ENCODE peak calls at places on chromosome 16, in seven cellular contexts. One of them, this sample, is unnamed. For H3K4me1 and H3K36me3, the result is how much of the 10 kb centered on the place peaks cover.

GRCh38 chr16:53080345-53081031 is 25.7 kb downstream of the CHD9 start:
- DNase-seq in osteoblast: peak
- DNase-seq in lower lobe of right lung: no peak
- DNase-seq in CD4-positive, CD25-positive, alpha-beta regulatory T cell: no peak
- DNase-seq in stomach: no peak
- DNase-seq in body of pancreas: peak
- DNase-seq in naive thymus-derived CD4-positive, alpha-beta T cell: no peak
- DNase-seq in this sample: peak

GRCh38 chr16:30091474-30092372 is at the start of gene TBX6:
- DNase-seq in osteoblast: peak
- DNase-seq in lower lobe of right lung: peak
- DNase-seq in CD4-positive, CD25-positive, alpha-beta regulatory T cell: peak
- DNase-seq in stomach: peak
- DNase-seq in body of pancreas: peak
- DNase-seq in naive thymus-derived CD4-positive, alpha-beta T cell: peak
- DNase-seq in this sample: peak

GRCh38 chr16:56643080-56643778 is 4.8 kb downstream of the MT1A start:
- DNase-seq in osteoblast: peak
- DNase-seq in lower lobe of right lung: peak
- DNase-seq in CD4-positive, CD25-positive, alpha-beta regulatory T cell: peak
- DNase-seq in stomach: peak
- DNase-seq in body of pancreas: peak
- DNase-seq in naive thymus-derived CD4-positive, alpha-beta T cell: peak
- DNase-seq in this sample: peak

GRCh38 chr16:81956213-81956948 is 54.9 kb downstream of the SDR42E1 start:
- DNase-seq in osteoblast: no peak
- DNase-seq in lower lobe of right lung: peak
- DNase-seq in CD4-positive, CD25-positive, alpha-beta regulatory T cell: no peak
- DNase-seq in stomach: no peak
- DNase-seq in body of pancreas: no peak
- DNase-seq in naive thymus-derived CD4-positive, alpha-beta T cell: no peak
- DNase-seq in this sample: no peak

GRCh38 chr16:57042157-57043111 is 49.9 kb upstream of the CPNE2 start:
- DNase-seq in osteoblast: peak
- DNase-seq in lower lobe of right lung: no peak
- DNase-seq in CD4-positive, CD25-positive, alpha-beta regulatory T cell: peak
- DNase-seq in stomach: no peak
- DNase-seq in body of pancreas: no peak
- DNase-seq in naive thymus-derived CD4-positive, alpha-beta T cell: no peak
- DNase-seq in this sample: no peak

GRCh38 chr16:72278301-72278700 is 106.3 kb upstream of the PMFBP1 start:
- DNase-seq in osteoblast: no peak
- DNase-seq in lower lobe of right lung: no peak
- DNase-seq in CD4-positive, CD25-positive, alpha-beta regulatory T cell: no peak
- DNase-seq in stomach: no peak
- DNase-seq in body of pancreas: no peak
- DNase-seq in naive thymus-derived CD4-positive, alpha-beta T cell: no peak
- DNase-seq in this sample: no peak

GRCh38 chr16:23081675-23082119 is 67.6 kb downstream of the USP31 start:
- DNase-seq in osteoblast: no peak
- DNase-seq in lower lobe of right lung: no peak
- DNase-seq in CD4-positive, CD25-positive, alpha-beta regulatory T cell: no peak
- DNase-seq in stomach: no peak
- DNase-seq in body of pancreas: no peak
- DNase-seq in naive thymus-derived CD4-positive, alpha-beta T cell: no peak
- DNase-seq in this sample: no peak

GRCh38 chr16:57600048-57600835 is 28.2 kb upstream of the ADGRG1 start:
- DNase-seq in osteoblast: peak
- DNase-seq in lower lobe of right lung: peak
- DNase-seq in CD4-positive, CD25-positive, alpha-beta regulatory T cell: peak
- DNase-seq in stomach: peak
- DNase-seq in body of pancreas: peak
- DNase-seq in naive thymus-derived CD4-positive, alpha-beta T cell: no peak
- DNase-seq in this sample: peak

GRCh38 chr16:49645263-49645662 is 210.6 kb downstream of the ZNF423 start:
- DNase-seq in osteoblast: no peak
- DNase-seq in lower lobe of right lung: no peak
- DNase-seq in CD4-positive, CD25-positive, alpha-beta regulatory T cell: no peak
- DNase-seq in stomach: no peak
- DNase-seq in body of pancreas: no peak
- DNase-seq in naive thymus-derived CD4-positive, alpha-beta T cell: no peak
- DNase-seq in this sample: no peak

GRCh38 chr16:57753448-57754353 is 18.1 kb downstream of the KATNB1 start:
- DNase-seq in osteoblast: peak
- DNase-seq in lower lobe of right lung: peak
- DNase-seq in CD4-positive, CD25-positive, alpha-beta regulatory T cell: no peak
- DNase-seq in stomach: no peak
- DNase-seq in body of pancreas: no peak
- DNase-seq in naive thymus-derived CD4-positive, alpha-beta T cell: no peak
- DNase-seq in this sample: peak

GRCh38 chr16:56593573-56594291 is 4.4 kb downstream of the MT3 start:
- DNase-seq in osteoblast: no peak
- DNase-seq in lower lobe of right lung: no peak
- DNase-seq in CD4-positive, CD25-positive, alpha-beta regulatory T cell: no peak
- DNase-seq in stomach: no peak
- DNase-seq in body of pancreas: no peak
- DNase-seq in naive thymus-derived CD4-positive, alpha-beta T cell: no peak
- DNase-seq in this sample: no peak

GRCh38 chr16:51877686-51878085 is 669.3 kb downstream of the TOX3 start:
- DNase-seq in osteoblast: no peak
- DNase-seq in lower lobe of right lung: no peak
- DNase-seq in CD4-positive, CD25-positive, alpha-beta regulatory T cell: no peak
- DNase-seq in stomach: no peak
- DNase-seq in body of pancreas: no peak
- DNase-seq in naive thymus-derived CD4-positive, alpha-beta T cell: no peak
- DNase-seq in this sample: no peak

GRCh38 chr16:17509194-17509593 is 38.4 kb upstream of the XYLT1 start:
- DNase-seq in osteoblast: peak
- DNase-seq in lower lobe of right lung: no peak
- DNase-seq in CD4-positive, CD25-positive, alpha-beta regulatory T cell: no peak
- DNase-seq in stomach: no peak
- DNase-seq in body of pancreas: no peak
- DNase-seq in naive thymus-derived CD4-positive, alpha-beta T cell: no peak
- DNase-seq in this sample: no peak

GRCh38 chr16:11327277-11328171 is 17.7 kb upstream of the RMI2 start:
- DNase-seq in osteoblast: no peak
- DNase-seq in lower lobe of right lung: no peak
- DNase-seq in CD4-positive, CD25-positive, alpha-beta regulatory T cell: peak
- DNase-seq in stomach: no peak
- DNase-seq in body of pancreas: no peak
- DNase-seq in naive thymus-derived CD4-positive, alpha-beta T cell: no peak
- DNase-seq in this sample: no peak

GRCh38 chr16:65005696-65006095 is 116.2 kb downstream of the CDH11 start:
- DNase-seq in osteoblast: no peak
- DNase-seq in lower lobe of right lung: no peak
- DNase-seq in CD4-positive, CD25-positive, alpha-beta regulatory T cell: no peak
- DNase-seq in stomach: no peak
- DNase-seq in body of pancreas: no peak
- DNase-seq in naive thymus-derived CD4-positive, alpha-beta T cell: no peak
- DNase-seq in this sample: no peak

GRCh38 chr16:81786868-81787267 is 7.8 kb downstream of the PLCG2 start:
- DNase-seq in osteoblast: no peak
- DNase-seq in lower lobe of right lung: no peak
- DNase-seq in CD4-positive, CD25-positive, alpha-beta regulatory T cell: no peak
- DNase-seq in stomach: no peak
- DNase-seq in body of pancreas: no peak
- DNase-seq in naive thymus-derived CD4-positive, alpha-beta T cell: no peak
- DNase-seq in this sample: no peak

GRCh38 chr16:81564368-81565060 is 119.9 kb downstream of the CMIP start:
- DNase-seq in osteoblast: peak
- DNase-seq in lower lobe of right lung: no peak
- DNase-seq in CD4-positive, CD25-positive, alpha-beta regulatory T cell: no peak
- DNase-seq in stomach: no peak
- DNase-seq in body of pancreas: no peak
- DNase-seq in naive thymus-derived CD4-positive, alpha-beta T cell: no peak
- DNase-seq in this sample: no peak

GRCh38 chr16:24717411-24717810 is 12.0 kb upstream of the TNRC6A start:
- DNase-seq in osteoblast: no peak
- DNase-seq in lower lobe of right lung: no peak
- DNase-seq in CD4-positive, CD25-positive, alpha-beta regulatory T cell: no peak
- DNase-seq in stomach: no peak
- DNase-seq in body of pancreas: no peak
- DNase-seq in naive thymus-derived CD4-positive, alpha-beta T cell: no peak
- DNase-seq in this sample: no peak

DNA sequence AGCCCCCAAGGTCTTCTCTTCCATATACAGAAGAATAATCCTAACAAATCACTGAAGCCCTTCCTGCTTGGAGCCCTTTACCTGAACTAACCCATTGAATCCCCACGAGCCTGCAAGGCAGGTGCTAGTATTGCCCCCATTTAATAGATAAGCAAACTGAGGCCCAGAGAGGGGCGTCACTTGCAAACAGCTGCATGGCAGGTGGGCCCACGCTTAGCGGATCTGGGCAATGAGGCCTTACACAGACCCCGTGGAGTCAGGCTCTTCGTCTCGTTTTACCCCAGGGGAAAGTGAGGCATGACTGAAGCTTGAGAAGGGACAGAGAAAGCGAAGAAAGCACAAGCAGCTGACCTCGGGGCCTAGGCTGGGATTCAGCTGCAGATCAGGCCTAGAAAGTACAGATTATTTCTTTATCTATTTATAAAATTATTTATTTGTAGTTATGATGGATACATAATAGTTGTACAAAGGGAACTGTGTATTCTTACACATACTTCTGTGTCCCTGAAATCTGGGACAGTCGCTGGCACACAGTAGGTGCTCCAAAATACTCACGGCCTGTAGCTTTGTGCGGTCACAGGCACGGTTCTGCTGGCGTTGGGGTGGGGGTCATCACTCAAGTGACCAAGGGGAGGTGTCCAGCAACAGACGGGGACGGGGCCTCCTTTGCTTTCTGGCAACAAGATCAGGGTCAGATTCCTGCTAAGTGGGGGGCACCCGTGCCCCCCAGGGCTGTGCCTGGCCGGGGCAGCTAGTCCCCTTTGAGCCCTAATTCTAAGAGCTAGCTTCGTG is 223.2 kb upstream of the GSE1 start:
- DNase-seq in osteoblast: peak
- DNase-seq in lower lobe of right lung: peak
- DNase-seq in CD4-positive, CD25-positive, alpha-beta regulatory T cell: no peak
- DNase-seq in stomach: no peak
- DNase-seq in body of pancreas: no peak
- DNase-seq in naive thymus-derived CD4-positive, alpha-beta T cell: no peak
- DNase-seq in this sample: no peak
- H3K4me1 ChIP-seq in osteoblast: under half
- H3K4me1 ChIP-seq in lower lobe of right lung: under half
- H3K4me1 ChIP-seq in CD4-positive, CD25-positive, alpha-beta regulatory T cell: under half
- H3K4me1 ChIP-seq in stomach: under half
- H3K4me1 ChIP-seq in body of pancreas: under half
- H3K4me1 ChIP-seq in naive thymus-derived CD4-positive, alpha-beta T cell: under half
- H3K4me1 ChIP-seq in this sample: under half

GRCh38 chr16:89304941-89305705 is 87.6 kb downstream of the ZNF778 start:
- DNase-seq in osteoblast: peak
- DNase-seq in lower lobe of right lung: no peak
- DNase-seq in CD4-positive, CD25-positive, alpha-beta regulatory T cell: no peak
- DNase-seq in stomach: no peak
- DNase-seq in body of pancreas: no peak
- DNase-seq in naive thymus-derived CD4-positive, alpha-beta T cell: no peak
- DNase-seq in this sample: peak
- H3K36me3 ChIP-seq in osteoblast: under half
- H3K36me3 ChIP-seq in lower lobe of right lung: under half
- H3K36me3 ChIP-seq in CD4-positive, CD25-positive, alpha-beta regulatory T cell: under half
- H3K36me3 ChIP-seq in stomach: under half
- H3K36me3 ChIP-seq in body of pancreas: under half
- H3K36me3 ChIP-seq in naive thymus-derived CD4-positive, alpha-beta T cell: half or more
- H3K36me3 ChIP-seq in this sample: under half

GRCh38 chr16:84552135-84552534 is 47.7 kb upstream of the MEAK7 start:
- DNase-seq in osteoblast: no peak
- DNase-seq in lower lobe of right lung: peak
- DNase-seq in CD4-positive, CD25-positive, alpha-beta regulatory T cell: peak
- DNase-seq in stomach: no peak
- DNase-seq in body of pancreas: no peak
- DNase-seq in naive thymus-derived CD4-positive, alpha-beta T cell: no peak
- DNase-seq in this sample: no peak
- H3K4me1 ChIP-seq in osteoblast: under half
- H3K4me1 ChIP-seq in lower lobe of right lung: under half
- H3K4me1 ChIP-seq in CD4-positive, CD25-positive, alpha-beta regulatory T cell: half or more
- H3K4me1 ChIP-seq in stomach: under half
- H3K4me1 ChIP-seq in body of pancreas: under half
- H3K4me1 ChIP-seq in naive thymus-derived CD4-positive, alpha-beta T cell: half or more
- H3K4me1 ChIP-seq in this sample: under half

GRCh38 chr16:3515897-3516296 is 15.1 kb downstream of the CLUAP1 start:
- DNase-seq in osteoblast: no peak
- DNase-seq in lower lobe of right lung: no peak
- DNase-seq in CD4-positive, CD25-positive, alpha-beta regulatory T cell: no peak
- DNase-seq in stomach: no peak
- DNase-seq in body of pancreas: no peak
- DNase-seq in naive thymus-derived CD4-positive, alpha-beta T cell: no peak
- DNase-seq in this sample: no peak
- H3K36me3 ChIP-seq in osteoblast: under half
- H3K36me3 ChIP-seq in lower lobe of right lung: half or more
- H3K36me3 ChIP-seq in CD4-positive, CD25-positive, alpha-beta regulatory T cell: half or more
- H3K36me3 ChIP-seq in stomach: half or more
- H3K36me3 ChIP-seq in body of pancreas: under half
- H3K36me3 ChIP-seq in naive thymus-derived CD4-positive, alpha-beta T cell: half or more
- H3K36me3 ChIP-seq in this sample: under half

GRCh38 chr16:88070989-88071625 is 119.9 kb downstream of the BANP start:
- DNase-seq in osteoblast: no peak
- DNase-seq in lower lobe of right lung: peak
- DNase-seq in CD4-positive, CD25-positive, alpha-beta regulatory T cell: no peak
- DNase-seq in stomach: no peak
- DNase-seq in body of pancreas: no peak
- DNase-seq in naive thymus-derived CD4-positive, alpha-beta T cell: no peak
- DNase-seq in this sample: no peak

GRCh38 chr16:88067530-88068411 is 116.5 kb downstream of the BANP start:
- DNase-seq in osteoblast: no peak
- DNase-seq in lower lobe of right lung: peak
- DNase-seq in CD4-positive, CD25-positive, alpha-beta regulatory T cell: no peak
- DNase-seq in stomach: no peak
- DNase-seq in body of pancreas: no peak
- DNase-seq in naive thymus-derived CD4-positive, alpha-beta T cell: no peak
- DNase-seq in this sample: no peak

GRCh38 chr16:88068476-88069396 is 117.5 kb downstream of the BANP start:
- DNase-seq in osteoblast: no peak
- DNase-seq in lower lobe of right lung: peak
- DNase-seq in CD4-positive, CD25-positive, alpha-beta regulatory T cell: no peak
- DNase-seq in stomach: no peak
- DNase-seq in body of pancreas: no peak
- DNase-seq in naive thymus-derived CD4-positive, alpha-beta T cell: no peak
- DNase-seq in this sample: peak

GRCh38 chr16:88070341-88070740 is 119.1 kb downstream of the BANP start:
- DNase-seq in osteoblast: no peak
- DNase-seq in lower lobe of right lung: peak
- DNase-seq in CD4-positive, CD25-positive, alpha-beta regulatory T cell: no peak
- DNase-seq in stomach: no peak
- DNase-seq in body of pancreas: no peak
- DNase-seq in naive thymus-derived CD4-positive, alpha-beta T cell: no peak
- DNase-seq in this sample: no peak

GRCh38 chr16:88069397-88070168 is 118.3 kb downstream of the BANP start:
- DNase-seq in osteoblast: no peak
- DNase-seq in lower lobe of right lung: peak
- DNase-seq in CD4-positive, CD25-positive, alpha-beta regulatory T cell: no peak
- DNase-seq in stomach: peak
- DNase-seq in body of pancreas: no peak
- DNase-seq in naive thymus-derived CD4-positive, alpha-beta T cell: no peak
- DNase-seq in this sample: peak
- H3K4me1 ChIP-seq in osteoblast: under half
- H3K4me1 ChIP-seq in lower lobe of right lung: under half
- H3K4me1 ChIP-seq in CD4-positive, CD25-positive, alpha-beta regulatory T cell: under half
- H3K4me1 ChIP-seq in stomach: under half
- H3K4me1 ChIP-seq in body of pancreas: under half
- H3K4me1 ChIP-seq in naive thymus-derived CD4-positive, alpha-beta T cell: under half
- H3K4me1 ChIP-seq in this sample: under half

This sample was measured in mucosa of descending colon.